ENCODE peak calls at places on chromosome 11, in four cellular contexts. One of them, this sample, is unnamed.
A peak's percentile ranks its signal among the peaks of the same experiment; 100 is the strongest.

GRCh38 chr11:43963221-43963620 is 20.8 kb downstream of the C11orf96 start:
- DNase-seq in sigmoid colon: no peak
- DNase-seq in left ventricle myocardium inferior: no peak
- DNase-seq in naive thymus-derived CD4-positive, alpha-beta T cell: no peak
- DNase-seq in this sample: no peak

GRCh38 chr11:130827697-130828377 is 88.4 kb downstream of the SNX19 start:
- DNase-seq in sigmoid colon: peak; percentile 80
- DNase-seq in left ventricle myocardium inferior: peak; percentile 65
- DNase-seq in naive thymus-derived CD4-positive, alpha-beta T cell: no peak
- DNase-seq in this sample: peak; percentile 67

GRCh38 chr11:47055534-47055933 is 119.0 kb downstream of the CSTPP1 start:
- DNase-seq in sigmoid colon: no peak
- DNase-seq in left ventricle myocardium inferior: no peak
- DNase-seq in naive thymus-derived CD4-positive, alpha-beta T cell: no peak
- DNase-seq in this sample: no peak

GRCh38 chr11:69705246-69705856 is 1.5 kb upstream of the FGF19 start:
- DNase-seq in sigmoid colon: no peak
- DNase-seq in left ventricle myocardium inferior: no peak
- DNase-seq in naive thymus-derived CD4-positive, alpha-beta T cell: no peak
- DNase-seq in this sample: no peak

GRCh38 chr11:68314886-68315580 is 2.6 kb downstream of the LRP5 start:
- DNase-seq in sigmoid colon: no peak
- DNase-seq in left ventricle myocardium inferior: no peak
- DNase-seq in naive thymus-derived CD4-positive, alpha-beta T cell: no peak
- DNase-seq in this sample: no peak

GRCh38 chr11:122267602-122268001 is 151.6 kb upstream of the BLID start:
- DNase-seq in sigmoid colon: no peak
- DNase-seq in left ventricle myocardium inferior: no peak
- DNase-seq in naive thymus-derived CD4-positive, alpha-beta T cell: no peak
- DNase-seq in this sample: peak; percentile 29

GRCh38 chr11:69636512-69636866 is 4.5 kb upstream of the CCND1 start:
- DNase-seq in sigmoid colon: peak; percentile 82
- DNase-seq in left ventricle myocardium inferior: peak; percentile 83
- DNase-seq in naive thymus-derived CD4-positive, alpha-beta T cell: no peak
- DNase-seq in this sample: no peak

GRCh38 chr11:111659201-111659600 is 57.0 kb downstream of the SIK2 start:
- DNase-seq in sigmoid colon: no peak
- DNase-seq in left ventricle myocardium inferior: no peak
- DNase-seq in naive thymus-derived CD4-positive, alpha-beta T cell: no peak
- DNase-seq in this sample: no peak

GRCh38 chr11:44926036-44926435 is 24.6 kb downstream of the TP53I11 start:
- DNase-seq in sigmoid colon: no peak
- DNase-seq in left ventricle myocardium inferior: no peak
- DNase-seq in naive thymus-derived CD4-positive, alpha-beta T cell: no peak
- DNase-seq in this sample: peak; percentile 77

GRCh38 chr11:126476977-126477376 is 121.5 kb downstream of the ST3GAL4 start:
- DNase-seq in sigmoid colon: no peak
- DNase-seq in left ventricle myocardium inferior: no peak
- DNase-seq in naive thymus-derived CD4-positive, alpha-beta T cell: no peak
- DNase-seq in this sample: no peak

GRCh38 chr11:62500066-62501035 is 46.3 kb downstream of the AHNAK start:
- DNase-seq in sigmoid colon: no peak
- DNase-seq in left ventricle myocardium inferior: no peak
- DNase-seq in naive thymus-derived CD4-positive, alpha-beta T cell: no peak
- DNase-seq in this sample: no peak

GRCh38 chr11:133636686-133637085 is 104.4 kb upstream of the OPCML start:
- DNase-seq in sigmoid colon: no peak
- DNase-seq in left ventricle myocardium inferior: no peak
- DNase-seq in naive thymus-derived CD4-positive, alpha-beta T cell: no peak
- DNase-seq in this sample: no peak

GRCh38 chr11:77704029-77704428 is 66.4 kb upstream of the CLNS1A start:
- DNase-seq in sigmoid colon: no peak
- DNase-seq in left ventricle myocardium inferior: no peak
- DNase-seq in naive thymus-derived CD4-positive, alpha-beta T cell: no peak
- DNase-seq in this sample: no peak

GRCh38 chr11:19906126-19906525 is 193.5 kb downstream of the NAV2 start:
- DNase-seq in sigmoid colon: no peak
- DNase-seq in left ventricle myocardium inferior: no peak
- DNase-seq in naive thymus-derived CD4-positive, alpha-beta T cell: no peak
- DNase-seq in this sample: no peak

GRCh38 chr11:117769530-117769929 is 27.5 kb downstream of the DSCAML1 start:
- DNase-seq in sigmoid colon: no peak
- DNase-seq in left ventricle myocardium inferior: no peak
- DNase-seq in naive thymus-derived CD4-positive, alpha-beta T cell: no peak
- DNase-seq in this sample: no peak

GRCh38 chr11:9473408-9473807 is 12.6 kb downstream of the ZNF143 start:
- DNase-seq in sigmoid colon: no peak
- DNase-seq in left ventricle myocardium inferior: no peak
- DNase-seq in naive thymus-derived CD4-positive, alpha-beta T cell: no peak
- DNase-seq in this sample: no peak

GRCh38 chr11:112292785-112293407 is 32.2 kb upstream of the PLET1 start:
- DNase-seq in sigmoid colon: peak; percentile 70
- DNase-seq in left ventricle myocardium inferior: no peak
- DNase-seq in naive thymus-derived CD4-positive, alpha-beta T cell: no peak
- DNase-seq in this sample: no peak

GRCh38 chr11:36015806-36016205 is 71.9 kb downstream of the LDLRAD3 start:
- DNase-seq in sigmoid colon: peak; percentile 74
- DNase-seq in left ventricle myocardium inferior: peak; percentile 52
- DNase-seq in naive thymus-derived CD4-positive, alpha-beta T cell: no peak
- DNase-seq in this sample: no peak

GRCh38 chr11:117677729-117678310 is 119.2 kb downstream of the DSCAML1 start:
- DNase-seq in sigmoid colon: no peak
- DNase-seq in left ventricle myocardium inferior: no peak
- DNase-seq in naive thymus-derived CD4-positive, alpha-beta T cell: no peak
- DNase-seq in this sample: no peak

GRCh38 chr11:65435330-65435931 is 12.8 kb downstream of the NEAT1 start:
- DNase-seq in sigmoid colon: peak; percentile 68
- DNase-seq in left ventricle myocardium inferior: no peak
- DNase-seq in naive thymus-derived CD4-positive, alpha-beta T cell: no peak
- DNase-seq in this sample: no peak

GRCh38 chr11:17575431-17576425 is 28.7 kb downstream of the OTOG start:
- DNase-seq in sigmoid colon: no peak
- DNase-seq in left ventricle myocardium inferior: no peak
- DNase-seq in naive thymus-derived CD4-positive, alpha-beta T cell: no peak
- DNase-seq in this sample: no peak

GRCh38 chr11:105429421-105429965 is 180.4 kb upstream of the GRIA4 start:
- DNase-seq in sigmoid colon: no peak
- DNase-seq in left ventricle myocardium inferior: no peak
- DNase-seq in naive thymus-derived CD4-positive, alpha-beta T cell: no peak
- DNase-seq in this sample: no peak

GRCh38 chr11:16921019-16921418 is 93.2 kb downstream of the PLEKHA7 start:
- DNase-seq in sigmoid colon: no peak
- DNase-seq in left ventricle myocardium inferior: no peak
- DNase-seq in naive thymus-derived CD4-positive, alpha-beta T cell: no peak
- DNase-seq in this sample: no peak

GRCh38 chr11:91998466-91998865 is 226.2 kb upstream of the FAT3 start:
- DNase-seq in sigmoid colon: no peak
- DNase-seq in left ventricle myocardium inferior: no peak
- DNase-seq in naive thymus-derived CD4-positive, alpha-beta T cell: no peak
- DNase-seq in this sample: no peak

GRCh38 chr11:128653828-128654231 is 40.0 kb upstream of the FLI1 start:
- DNase-seq in sigmoid colon: peak; percentile 74
- DNase-seq in left ventricle myocardium inferior: peak; percentile 46
- DNase-seq in naive thymus-derived CD4-positive, alpha-beta T cell: no peak
- DNase-seq in this sample: no peak
- H3K27ac ChIP-seq in sigmoid colon: no peak overlapping the region
- H3K27ac ChIP-seq in left ventricle myocardium inferior: no peak overlapping the region
- H3K27ac ChIP-seq in naive thymus-derived CD4-positive, alpha-beta T cell: no peak overlapping the region
- H3K27ac ChIP-seq in this sample: no peak overlapping the region

GRCh38 chr11:125148011-125148410 is 16.5 kb upstream of the PKNOX2 start:
- DNase-seq in sigmoid colon: no peak
- DNase-seq in left ventricle myocardium inferior: no peak
- DNase-seq in naive thymus-derived CD4-positive, alpha-beta T cell: no peak
- DNase-seq in this sample: no peak
- H3K27me3 ChIP-seq in sigmoid colon: no peaks in the 10 kb centered on the region
- H3K27me3 ChIP-seq in left ventricle myocardium inferior: peaks cover 16% of the 10 kb centered on the region
- H3K27me3 ChIP-seq in naive thymus-derived CD4-positive, alpha-beta T cell: peaks cover 4% of the 10 kb centered on the region
- H3K27me3 ChIP-seq in this sample: no peaks in the 10 kb centered on the region

DNA sequence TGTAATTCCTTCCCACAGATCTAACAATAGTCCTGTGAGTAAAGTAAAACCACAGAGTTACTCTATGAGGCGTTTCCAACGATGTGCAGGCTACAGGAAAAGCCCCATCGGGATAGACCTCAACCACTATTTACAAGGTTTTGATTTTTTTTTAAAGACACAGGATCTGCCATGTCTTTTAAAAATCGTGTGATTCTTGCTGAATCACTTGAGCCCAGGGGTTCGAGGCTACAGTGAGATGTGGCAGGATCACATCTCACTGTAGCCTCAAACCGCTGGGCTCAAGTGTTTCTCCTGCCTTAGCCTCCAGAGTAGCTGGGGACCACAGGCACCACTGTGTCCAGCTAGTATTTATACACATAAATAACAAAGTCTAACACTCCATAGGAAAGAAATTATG is 7.8 kb downstream of the TAF1D start:
- DNase-seq in sigmoid colon: no peak
- DNase-seq in left ventricle myocardium inferior: no peak
- DNase-seq in naive thymus-derived CD4-positive, alpha-beta T cell: no peak
- DNase-seq in this sample: no peak
- H3K36me3 ChIP-seq in sigmoid colon: peaks cover 89% of the 10 kb centered on the region
- H3K36me3 ChIP-seq in left ventricle myocardium inferior: peaks cover 99% of the 10 kb centered on the region
- H3K36me3 ChIP-seq in naive thymus-derived CD4-positive, alpha-beta T cell: peaks cover 76% of the 10 kb centered on the region
- H3K36me3 ChIP-seq in this sample: peaks cover 100% of the 10 kb centered on the region

DNA sequence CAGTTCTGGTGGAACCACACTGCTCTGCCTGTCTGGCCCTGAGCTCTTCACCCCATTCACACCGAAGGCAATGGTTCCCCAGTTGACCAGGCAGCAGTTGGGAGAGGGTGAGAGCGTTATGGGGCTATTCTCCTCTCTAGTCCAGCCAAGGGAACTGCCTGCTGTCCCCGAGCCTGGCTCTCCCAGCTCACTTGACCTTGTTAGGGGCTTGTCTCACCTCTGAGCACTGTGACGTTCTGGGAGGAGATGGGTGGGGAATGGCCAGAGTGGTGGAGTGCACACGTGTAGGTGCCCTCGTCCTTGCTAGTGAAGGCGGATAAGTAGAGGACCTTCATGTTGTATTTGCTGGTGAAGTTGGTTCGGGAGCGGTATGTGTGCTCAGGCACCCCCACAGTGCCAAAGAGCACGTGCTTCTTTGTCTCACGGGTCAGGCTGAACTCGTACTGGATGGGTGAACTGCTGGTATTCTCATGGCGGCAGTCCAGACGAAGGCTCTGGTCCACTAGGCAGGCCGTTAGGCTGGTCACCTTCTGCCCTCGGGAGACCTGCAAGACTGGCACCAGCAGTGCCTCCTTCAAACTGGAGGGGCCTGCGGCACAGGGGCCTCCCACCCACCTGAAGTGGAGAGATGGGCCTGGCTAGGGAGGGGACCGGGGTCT is 3.0 kb downstream of the THY1 start:
- DNase-seq in sigmoid colon: no peak
- DNase-seq in left ventricle myocardium inferior: no peak
- DNase-seq in naive thymus-derived CD4-positive, alpha-beta T cell: no peak
- DNase-seq in this sample: no peak
- H3K27ac ChIP-seq in sigmoid colon: no peak overlapping the region
- H3K27ac ChIP-seq in left ventricle myocardium inferior: no peak overlapping the region
- H3K27ac ChIP-seq in naive thymus-derived CD4-positive, alpha-beta T cell: no peak overlapping the region
- H3K27ac ChIP-seq in this sample: no peak overlapping the region

DNA sequence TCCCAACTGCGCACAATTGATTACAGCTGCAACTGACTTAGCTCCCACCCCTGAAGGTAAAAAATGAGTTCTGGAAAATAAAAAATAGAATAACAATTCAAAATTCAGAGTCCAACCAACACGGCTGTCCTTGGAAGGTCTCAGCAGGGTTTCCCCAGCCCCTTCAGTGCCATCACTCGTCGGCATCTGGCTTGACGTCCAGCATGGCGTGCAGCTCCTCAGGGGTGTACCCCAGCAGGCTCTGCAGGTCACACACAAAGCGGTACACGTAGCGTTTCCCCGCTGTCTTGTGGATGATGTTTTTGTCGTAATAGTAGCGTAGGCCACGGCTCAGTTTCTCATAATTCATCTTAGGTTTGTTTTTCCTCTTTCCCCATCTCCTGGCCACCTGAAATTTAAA is 125.2 kb downstream of the ETS1 start:
- DNase-seq in sigmoid colon: no peak
- DNase-seq in left ventricle myocardium inferior: no peak
- DNase-seq in naive thymus-derived CD4-positive, alpha-beta T cell: no peak
- DNase-seq in this sample: no peak
- H3K27me3 ChIP-seq in sigmoid colon: no peaks in the 10 kb centered on the region
- H3K27me3 ChIP-seq in left ventricle myocardium inferior: no peaks in the 10 kb centered on the region
- H3K27me3 ChIP-seq in naive thymus-derived CD4-positive, alpha-beta T cell: no peaks in the 10 kb centered on the region
- H3K27me3 ChIP-seq in this sample: no peaks in the 10 kb centered on the region

GRCh38 chr11:6612008-6612815 is at the start of gene TAF10:
- DNase-seq in sigmoid colon: peak; percentile 99
- DNase-seq in left ventricle myocardium inferior: peak; percentile 99
- DNase-seq in naive thymus-derived CD4-positive, alpha-beta T cell: peak; percentile 95
- DNase-seq in this sample: peak; percentile 95

GRCh38 chr11:6613496-6613895 is 1.5 kb upstream of the TAF10 start:
- DNase-seq in sigmoid colon: no peak
- DNase-seq in left ventricle myocardium inferior: no peak
- DNase-seq in naive thymus-derived CD4-positive, alpha-beta T cell: no peak
- DNase-seq in this sample: no peak

GRCh38 chr11:6611092-6612007 is 666 bp downstream of the TAF10 start:
- DNase-seq in sigmoid colon: peak; percentile 84
- DNase-seq in left ventricle myocardium inferior: peak; percentile 48
- DNase-seq in naive thymus-derived CD4-positive, alpha-beta T cell: no peak
- DNase-seq in this sample: peak; percentile 27

GRCh38 chr11:6614446-6614845 is 2.4 kb upstream of the TAF10 start:
- DNase-seq in sigmoid colon: peak; percentile 60
- DNase-seq in left ventricle myocardium inferior: no peak
- DNase-seq in naive thymus-derived CD4-positive, alpha-beta T cell: no peak
- DNase-seq in this sample: no peak

DNA sequence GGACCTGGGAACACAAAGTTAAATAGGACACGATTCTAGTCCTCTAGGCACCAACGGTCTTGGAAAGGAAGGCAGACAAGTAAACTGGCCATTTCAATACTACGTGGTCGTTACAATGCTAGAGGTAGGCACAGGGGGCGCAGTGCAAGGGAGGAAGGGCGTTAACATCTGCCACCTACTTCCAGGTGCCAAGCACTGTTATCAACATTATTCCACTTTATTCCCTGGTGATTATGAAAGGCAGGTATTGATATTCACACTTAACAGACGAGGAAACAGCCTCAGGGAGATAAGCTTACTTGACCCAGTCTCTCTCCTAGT is 760 bp upstream of the TAF10 start:
- DNase-seq in sigmoid colon: no peak
- DNase-seq in left ventricle myocardium inferior: no peak
- DNase-seq in naive thymus-derived CD4-positive, alpha-beta T cell: no peak
- DNase-seq in this sample: peak; percentile 39
- H3K36me3 ChIP-seq in sigmoid colon: peaks cover 55% of the 10 kb centered on the region
- H3K36me3 ChIP-seq in left ventricle myocardium inferior: peaks cover 58% of the 10 kb centered on the region
- H3K36me3 ChIP-seq in naive thymus-derived CD4-positive, alpha-beta T cell: peaks cover 59% of the 10 kb centered on the region
- H3K36me3 ChIP-seq in this sample: peaks cover 27% of the 10 kb centered on the region

GRCh38 chr11:28038775-28039174 is 69.2 kb downstream of the KIF18A start:
- DNase-seq in sigmoid colon: no peak
- DNase-seq in left ventricle myocardium inferior: no peak
- DNase-seq in naive thymus-derived CD4-positive, alpha-beta T cell: no peak
- DNase-seq in this sample: no peak
- H3K27ac ChIP-seq in sigmoid colon: no peak overlapping the region
- H3K27ac ChIP-seq in left ventricle myocardium inferior: no peak overlapping the region
- H3K27ac ChIP-seq in naive thymus-derived CD4-positive, alpha-beta T cell: no peak overlapping the region
- H3K27ac ChIP-seq in this sample: no peak overlapping the region